ENCODE peak calls at places on chromosomes 1 and 21, in five cellular contexts. W is NCI-H2081; U is Caki2; M is naive thymus-derived CD8-positive, alpha-beta T cell; Y is NCI-H510A. R is an unnamed sample.

GRCh38 chr21:24420694-24421093 is 1186.6 kb downstream of the MRPL39 start:
- DNase-seq in U (no peak), Y (no peak), M (no peak), W (no peak), R (no peak)

GRCh38 chr1:4076346-4076745 is 176.3 kb upstream of the C1orf174 start:
- DNase-seq in W (no peak), M (no peak), U (no peak), Y (no peak), R (no peak)

GRCh38 chr1:42282024-42282579 is 52.9 kb downstream of the FOXJ3 start:
- DNase-seq in W (no peak), M (no peak), U (no peak), Y (no peak), R (no peak)

GRCh38 chr1:186404454-186405051 is 28.9 kb downstream of the ODR4 start:
- DNase-seq in M (no peak), U (peak), Y (no peak), W (peak), R (peak)

GRCh38 chr1:185864889-185865288 is 130.7 kb downstream of the HMCN1 start:
- DNase-seq in W (no peak), U (peak), Y (no peak), M (no peak), R (peak)

GRCh38 chr1:202122639-202123335 is at the start of gene GPR37L1:
- DNase-seq in U (peak), Y (peak), M (no peak), W (peak), R (peak)

GRCh38 chr1:18535391-18536210 is 54.9 kb downstream of the KLHDC7A start:
- DNase-seq in W (no peak), U (no peak), M (peak), Y (no peak), R (no peak)

GRCh38 chr1:109239580-109240068 is 9.7 kb upstream of the CELSR2 start:
- DNase-seq in M (no peak), Y (peak), U (peak), W (peak), R (no peak)

GRCh38 chr1:25253911-25254310 is 6.7 kb upstream of the RSRP1 start:
- DNase-seq in W (no peak), Y (no peak), U (peak), M (no peak), R (no peak)

GRCh38 chr1:101235241-101235695 is 1.6 kb upstream of the S1PR1 start:
- DNase-seq in W (no peak), M (no peak), Y (no peak), U (no peak), R (no peak)

GRCh38 chr1:147072371-147073061 is 99.8 kb downstream of the PRKAB2 start:
- DNase-seq in U (no peak), Y (no peak), M (no peak), W (no peak), R (no peak)

GRCh38 chr1:44810101-44810761 is 1.9 kb downstream of the BTBD19 start:
- DNase-seq in M (no peak), W (peak), U (no peak), Y (no peak), R (no peak)

GRCh38 chr1:203093754-203094410 is 8.1 kb upstream of the MYOG start:
- DNase-seq in U (no peak), M (no peak), Y (no peak), W (no peak), R (no peak)

GRCh38 chr1:17198476-17199258 is 6.3 kb upstream of the PADI1 start:
- DNase-seq in M (no peak), U (no peak), Y (no peak), W (no peak), R (no peak)

GRCh38 chr1:48761411-48761810 is 15.3 kb downstream of the BEND5 start:
- DNase-seq in U (no peak), Y (no peak), W (no peak), M (no peak), R (no peak)

GRCh38 chr1:21933397-21934248 is 3.5 kb downstream of the HSPG2 start:
- DNase-seq in U (no peak), W (peak), Y (peak), M (no peak), R (no peak)

GRCh38 chr1:53971718-53972117 is 25.6 kb downstream of the LRRC42 start:
- DNase-seq in M (no peak), U (no peak), Y (no peak), W (no peak), R (no peak)

GRCh38 chr21:44345495-44345894 is 6.3 kb upstream of the CFAP410 start:
- DNase-seq in W (no peak), U (no peak), Y (no peak), M (no peak), R (no peak)

GRCh38 chr1:90783181-90783580 is 66.1 kb upstream of the BARHL2 start:
- DNase-seq in M (no peak), W (no peak), Y (no peak), U (no peak), R (no peak)

R was measured in COLO829.